ENCODE peak calls at places on chromosomes 6 and 20, in eight cellular contexts. One of them, this sample, is unnamed.

GRCh38 chr6:92777146-92777740 is 642.1 kb downstream of the EPHA7 start:
- DNase-seq in SJSA1: no peak
- DNase-seq in HFF-Myc: no peak
- DNase-seq in aorta: no peak
- DNase-seq in upper lobe of right lung: no peak
- DNase-seq in CD8-positive, alpha-beta memory T cell: no peak
- DNase-seq in GM23248: peak
- DNase-seq in left lung: no peak
- DNase-seq in this sample: no peak

GRCh38 chr20:53786445-53787267 is 193.0 kb upstream of the ZNF217 start:
- DNase-seq in SJSA1: no peak
- DNase-seq in HFF-Myc: no peak
- DNase-seq in aorta: no peak
- DNase-seq in upper lobe of right lung: no peak
- DNase-seq in CD8-positive, alpha-beta memory T cell: no peak
- DNase-seq in GM23248: peak
- DNase-seq in left lung: no peak
- DNase-seq in this sample: no peak

GRCh38 chr6:30646450-30647038 is 389 bp upstream of the C6orf136 start:
- DNase-seq in SJSA1: no peak
- DNase-seq in HFF-Myc: no peak
- DNase-seq in aorta: peak
- DNase-seq in upper lobe of right lung: no peak
- DNase-seq in CD8-positive, alpha-beta memory T cell: no peak
- DNase-seq in GM23248: peak
- DNase-seq in left lung: peak
- DNase-seq in this sample: no peak

GRCh38 chr6:10415593-10416480 is 963 bp upstream of the TFAP2A start:
- DNase-seq in SJSA1: no peak
- DNase-seq in HFF-Myc: no peak
- DNase-seq in aorta: no peak
- DNase-seq in upper lobe of right lung: no peak
- DNase-seq in CD8-positive, alpha-beta memory T cell: no peak
- DNase-seq in GM23248: no peak
- DNase-seq in left lung: no peak
- DNase-seq in this sample: no peak

GRCh38 chr20:8021541-8022269 is 2.1 kb upstream of the TMX4 start:
- DNase-seq in SJSA1: no peak
- DNase-seq in HFF-Myc: no peak
- DNase-seq in aorta: no peak
- DNase-seq in upper lobe of right lung: no peak
- DNase-seq in CD8-positive, alpha-beta memory T cell: no peak
- DNase-seq in GM23248: no peak
- DNase-seq in left lung: no peak
- DNase-seq in this sample: no peak

GRCh38 chr20:53227523-53227922 is 255.4 kb downstream of the TSHZ2 start:
- DNase-seq in SJSA1: no peak
- DNase-seq in HFF-Myc: no peak
- DNase-seq in aorta: no peak
- DNase-seq in upper lobe of right lung: no peak
- DNase-seq in CD8-positive, alpha-beta memory T cell: no peak
- DNase-seq in GM23248: peak
- DNase-seq in left lung: no peak
- DNase-seq in this sample: no peak

GRCh38 chr6:135251964-135252429 is 70.9 kb downstream of the MYB start:
- DNase-seq in SJSA1: no peak
- DNase-seq in HFF-Myc: no peak
- DNase-seq in aorta: no peak
- DNase-seq in upper lobe of right lung: no peak
- DNase-seq in CD8-positive, alpha-beta memory T cell: no peak
- DNase-seq in GM23248: peak
- DNase-seq in left lung: no peak
- DNase-seq in this sample: no peak

GRCh38 chr6:41700577-41701347 is 34.6 kb downstream of the TFEB start:
- DNase-seq in SJSA1: no peak
- DNase-seq in HFF-Myc: no peak
- DNase-seq in aorta: no peak
- DNase-seq in upper lobe of right lung: no peak
- DNase-seq in CD8-positive, alpha-beta memory T cell: no peak
- DNase-seq in GM23248: no peak
- DNase-seq in left lung: peak
- DNase-seq in this sample: no peak

GRCh38 chr6:142014515-142014914 is 118.2 kb upstream of the GJE1 start:
- DNase-seq in SJSA1: peak
- DNase-seq in HFF-Myc: peak
- DNase-seq in aorta: no peak
- DNase-seq in upper lobe of right lung: no peak
- DNase-seq in CD8-positive, alpha-beta memory T cell: no peak
- DNase-seq in GM23248: peak
- DNase-seq in left lung: no peak
- DNase-seq in this sample: no peak

GRCh38 chr6:113959235-113959634 is 11.7 kb downstream of the HDAC2 start:
- DNase-seq in SJSA1: no peak
- DNase-seq in HFF-Myc: no peak
- DNase-seq in aorta: no peak
- DNase-seq in upper lobe of right lung: no peak
- DNase-seq in CD8-positive, alpha-beta memory T cell: no peak
- DNase-seq in GM23248: no peak
- DNase-seq in left lung: no peak
- DNase-seq in this sample: no peak

GRCh38 chr6:48449002-48449401 is 338.0 kb upstream of the PTCHD4 start:
- DNase-seq in SJSA1: no peak
- DNase-seq in HFF-Myc: no peak
- DNase-seq in aorta: no peak
- DNase-seq in upper lobe of right lung: no peak
- DNase-seq in CD8-positive, alpha-beta memory T cell: no peak
- DNase-seq in GM23248: no peak
- DNase-seq in left lung: no peak
- DNase-seq in this sample: no peak

GRCh38 chr6:18350728-18351127 is 36.4 kb upstream of the RNF144B start:
- DNase-seq in SJSA1: no peak
- DNase-seq in HFF-Myc: no peak
- DNase-seq in aorta: no peak
- DNase-seq in upper lobe of right lung: no peak
- DNase-seq in CD8-positive, alpha-beta memory T cell: no peak
- DNase-seq in GM23248: no peak
- DNase-seq in left lung: no peak
- DNase-seq in this sample: no peak

GRCh38 chr6:87182321-87182720 is 27.0 kb downstream of the ZNF292 start:
- DNase-seq in SJSA1: no peak
- DNase-seq in HFF-Myc: no peak
- DNase-seq in aorta: no peak
- DNase-seq in upper lobe of right lung: no peak
- DNase-seq in CD8-positive, alpha-beta memory T cell: no peak
- DNase-seq in GM23248: no peak
- DNase-seq in left lung: no peak
- DNase-seq in this sample: peak

GRCh38 chr6:169495601-169496000 is 206.2 kb downstream of the WDR27 start:
- DNase-seq in SJSA1: no peak
- DNase-seq in HFF-Myc: no peak
- DNase-seq in aorta: no peak
- DNase-seq in upper lobe of right lung: no peak
- DNase-seq in CD8-positive, alpha-beta memory T cell: no peak
- DNase-seq in GM23248: peak
- DNase-seq in left lung: no peak
- DNase-seq in this sample: no peak

GRCh38 chr6:50541941-50542340 is 171.4 kb upstream of the TFAP2D start:
- DNase-seq in SJSA1: no peak
- DNase-seq in HFF-Myc: no peak
- DNase-seq in aorta: no peak
- DNase-seq in upper lobe of right lung: no peak
- DNase-seq in CD8-positive, alpha-beta memory T cell: no peak
- DNase-seq in GM23248: no peak
- DNase-seq in left lung: no peak
- DNase-seq in this sample: no peak

GRCh38 chr6:56529594-56530191 is 113.0 kb downstream of the DST start:
- DNase-seq in SJSA1: no peak
- DNase-seq in HFF-Myc: no peak
- DNase-seq in aorta: no peak
- DNase-seq in upper lobe of right lung: no peak
- DNase-seq in CD8-positive, alpha-beta memory T cell: no peak
- DNase-seq in GM23248: peak
- DNase-seq in left lung: no peak
- DNase-seq in this sample: no peak

GRCh38 chr6:116492331-116493067 is 18.9 kb upstream of the CALHM5 start:
- DNase-seq in SJSA1: no peak
- DNase-seq in HFF-Myc: no peak
- DNase-seq in aorta: no peak
- DNase-seq in upper lobe of right lung: no peak
- DNase-seq in CD8-positive, alpha-beta memory T cell: no peak
- DNase-seq in GM23248: no peak
- DNase-seq in left lung: no peak
- DNase-seq in this sample: no peak

GRCh38 chr20:22373164-22373895 is 211.0 kb downstream of the FOXA2 start:
- DNase-seq in SJSA1: no peak
- DNase-seq in HFF-Myc: no peak
- DNase-seq in aorta: no peak
- DNase-seq in upper lobe of right lung: no peak
- DNase-seq in CD8-positive, alpha-beta memory T cell: no peak
- DNase-seq in GM23248: no peak
- DNase-seq in left lung: no peak
- DNase-seq in this sample: no peak

GRCh38 chr6:6890400-6890858 is 217.3 kb upstream of the RREB1 start:
- DNase-seq in SJSA1: no peak
- DNase-seq in HFF-Myc: no peak
- DNase-seq in aorta: no peak
- DNase-seq in upper lobe of right lung: no peak
- DNase-seq in CD8-positive, alpha-beta memory T cell: no peak
- DNase-seq in GM23248: peak
- DNase-seq in left lung: no peak
- DNase-seq in this sample: no peak

GRCh38 chr6:157551041-157551832 is 170.2 kb downstream of the ZDHHC14 start:
- DNase-seq in SJSA1: no peak
- DNase-seq in HFF-Myc: no peak
- DNase-seq in aorta: no peak
- DNase-seq in upper lobe of right lung: no peak
- DNase-seq in CD8-positive, alpha-beta memory T cell: no peak
- DNase-seq in GM23248: no peak
- DNase-seq in left lung: no peak
- DNase-seq in this sample: no peak

GRCh38 chr20:31630187-31630790 is 7.4 kb upstream of the COX4I2 start:
- DNase-seq in SJSA1: no peak
- DNase-seq in HFF-Myc: no peak
- DNase-seq in aorta: no peak
- DNase-seq in upper lobe of right lung: no peak
- DNase-seq in CD8-positive, alpha-beta memory T cell: no peak
- DNase-seq in GM23248: no peak
- DNase-seq in left lung: peak
- DNase-seq in this sample: no peak

GRCh38 chr6:35311390-35312075 is 13.9 kb downstream of the DEF6 start:
- DNase-seq in SJSA1: no peak
- DNase-seq in HFF-Myc: no peak
- DNase-seq in aorta: no peak
- DNase-seq in upper lobe of right lung: no peak
- DNase-seq in CD8-positive, alpha-beta memory T cell: peak
- DNase-seq in GM23248: no peak
- DNase-seq in left lung: no peak
- DNase-seq in this sample: no peak

GRCh38 chr20:38275815-38276550 is 15.4 kb upstream of the KIAA1755 start:
- DNase-seq in SJSA1: peak
- DNase-seq in HFF-Myc: peak
- DNase-seq in aorta: no peak
- DNase-seq in upper lobe of right lung: no peak
- DNase-seq in CD8-positive, alpha-beta memory T cell: no peak
- DNase-seq in GM23248: peak
- DNase-seq in left lung: no peak
- DNase-seq in this sample: no peak

GRCh38 chr6:27593200-27593818 is 120.4 kb upstream of the ZNF184 start:
- DNase-seq in SJSA1: no peak
- DNase-seq in HFF-Myc: no peak
- DNase-seq in aorta: no peak
- DNase-seq in upper lobe of right lung: no peak
- DNase-seq in CD8-positive, alpha-beta memory T cell: no peak
- DNase-seq in GM23248: no peak
- DNase-seq in left lung: no peak
- DNase-seq in this sample: peak
- H3K4me3 ChIP-seq in SJSA1: no peak
- H3K4me3 ChIP-seq in HFF-Myc: peak
- H3K4me3 ChIP-seq in aorta: no peak
- H3K4me3 ChIP-seq in upper lobe of right lung: no peak
- H3K4me3 ChIP-seq in CD8-positive, alpha-beta memory T cell: no peak
- H3K4me3 ChIP-seq in GM23248: peak
- H3K4me3 ChIP-seq in left lung: no peak
- H3K4me3 ChIP-seq in this sample: peak

GRCh38 chr6:119568580-119568979 is 219.0 kb upstream of the MAN1A1 start:
- DNase-seq in SJSA1: no peak
- DNase-seq in HFF-Myc: no peak
- DNase-seq in aorta: no peak
- DNase-seq in upper lobe of right lung: no peak
- DNase-seq in CD8-positive, alpha-beta memory T cell: no peak
- DNase-seq in GM23248: no peak
- DNase-seq in left lung: no peak
- DNase-seq in this sample: no peak
- H3K4me3 ChIP-seq in SJSA1: no peak
- H3K4me3 ChIP-seq in HFF-Myc: no peak
- H3K4me3 ChIP-seq in aorta: no peak
- H3K4me3 ChIP-seq in upper lobe of right lung: no peak
- H3K4me3 ChIP-seq in CD8-positive, alpha-beta memory T cell: no peak
- H3K4me3 ChIP-seq in GM23248: no peak
- H3K4me3 ChIP-seq in left lung: no peak
- H3K4me3 ChIP-seq in this sample: no peak

GRCh38 chr6:110958332-110959192 is at the start of gene GTF3C6:
- DNase-seq in SJSA1: peak
- DNase-seq in HFF-Myc: peak
- DNase-seq in aorta: peak
- DNase-seq in upper lobe of right lung: peak
- DNase-seq in CD8-positive, alpha-beta memory T cell: peak
- DNase-seq in GM23248: peak
- DNase-seq in left lung: peak
- DNase-seq in this sample: peak
- H3K4me3 ChIP-seq in SJSA1: peak
- H3K4me3 ChIP-seq in HFF-Myc: peak
- H3K4me3 ChIP-seq in aorta: peak
- H3K4me3 ChIP-seq in upper lobe of right lung: peak
- H3K4me3 ChIP-seq in CD8-positive, alpha-beta memory T cell: peak
- H3K4me3 ChIP-seq in GM23248: peak
- H3K4me3 ChIP-seq in left lung: peak
- H3K4me3 ChIP-seq in this sample: peak

GRCh38 chr6:133896344-133896721 is 7.4 kb downstream of the TCF21 start:
- DNase-seq in SJSA1: no peak
- DNase-seq in HFF-Myc: no peak
- DNase-seq in aorta: no peak
- DNase-seq in upper lobe of right lung: no peak
- DNase-seq in CD8-positive, alpha-beta memory T cell: no peak
- DNase-seq in GM23248: no peak
- DNase-seq in left lung: no peak
- DNase-seq in this sample: no peak
- H3K4me3 ChIP-seq in SJSA1: no peak
- H3K4me3 ChIP-seq in HFF-Myc: no peak
- H3K4me3 ChIP-seq in aorta: no peak
- H3K4me3 ChIP-seq in upper lobe of right lung: peak
- H3K4me3 ChIP-seq in CD8-positive, alpha-beta memory T cell: no peak
- H3K4me3 ChIP-seq in GM23248: peak
- H3K4me3 ChIP-seq in left lung: no peak
- H3K4me3 ChIP-seq in this sample: no peak

This sample was measured in GM06990.